ENCODE peak calls at places on chromosomes 16 and 17, in nine cellular contexts. F, R, Z, A, D, W, S, P and C are unnamed samples.

GRCh38 chr16:72198021-72198420 is 26.1 kb upstream of the PMFBP1 start:
- DNase-seq in R (peak; percentile 85), A (no peak), Z (peak; percentile 80), P (no peak), D (no peak), S (no peak), F (no peak), W (no peak), C (no peak)

GRCh38 chr17:61312406-61313295 is 87.0 kb upstream of the TBX2 start:
- DNase-seq in F (no peak), D (no peak), W (no peak), S (no peak), P (no peak), Z (no peak), A (no peak), R (no peak), C (peak; percentile 42)

GRCh38 chr16:1909661-1910231 is 8.5 kb downstream of the HS3ST6 start:
- DNase-seq in Z (no peak), S (no peak), W (no peak), R (no peak), A (no peak), D (no peak), P (no peak), F (no peak), C (no peak)

GRCh38 chr17:45135978-45136791 is 698 bp downstream of the ACBD4 start:
- DNase-seq in A (peak; percentile 66), W (peak; percentile 22), F (no peak), D (no peak), P (no peak), R (no peak), S (no peak), Z (no peak), C (no peak)

GRCh38 chr17:16989230-16989952 is 17.5 kb upstream of the TNFRSF13B start:
- DNase-seq in A (no peak), P (no peak), S (no peak), Z (no peak), W (no peak), D (no peak), F (no peak), R (no peak), C (no peak)

GRCh38 chr16:81567987-81568748 is 123.6 kb downstream of the CMIP start:
- DNase-seq in W (no peak), R (no peak), D (peak; percentile 60), Z (peak; percentile 47), S (peak; percentile 47), F (peak; percentile 58), A (no peak), P (peak; percentile 75), C (no peak)

GRCh38 chr17:8611135-8611534 is 19.4 kb downstream of the MYH10 start:
- DNase-seq in A (no peak), R (no peak), F (no peak), S (peak; percentile 16), D (no peak), P (no peak), Z (peak; percentile 36), W (no peak), C (no peak)

GRCh38 chr16:8986818-8987191 is 23.1 kb upstream of the USP7 start:
- DNase-seq in F (no peak), S (no peak), D (no peak), P (no peak), R (no peak), W (no peak), Z (no peak), A (no peak), C (no peak)

GRCh38 chr17:32912218-32912897 is 15.6 kb upstream of the TMEM98 start:
- DNase-seq in Z (peak; percentile 91), R (peak; percentile 91), F (peak; percentile 84), S (peak; percentile 91), W (peak; percentile 37), D (peak; percentile 76), A (peak; percentile 83), P (peak; percentile 71), C (peak; percentile 49)

GRCh38 chr16:86508947-86509758 is 1.2 kb upstream of the FOXF1 start:
- DNase-seq in A (peak; percentile 80), F (no peak), P (no peak), D (peak; percentile 41), Z (peak; percentile 94), W (peak; percentile 53), S (no peak), R (peak; percentile 70), C (peak; percentile 53)

GRCh38 chr17:74773871-74774286 is 2.3 kb downstream of the NAT9 start:
- DNase-seq in D (no peak), W (no peak), S (no peak), P (no peak), A (no peak), F (no peak), R (no peak), Z (peak; percentile 68), C (no peak)

GRCh38 chr17:18235743-18236256 is 10.4 kb downstream of the LLGL1 start:
- DNase-seq in S (no peak), W (no peak), P (no peak), R (no peak), F (no peak), Z (peak; percentile 45), D (no peak), A (no peak), C (peak; percentile 57)

GRCh38 chr17:4498461-4499397 is at the start of gene SPNS2:
- DNase-seq in R (peak; percentile 87), S (peak; percentile 50), F (peak; percentile 83), P (no peak), Z (peak; percentile 41), W (peak; percentile 75), A (peak; percentile 86), D (peak; percentile 55), C (peak; percentile 84)

GRCh38 chr17:7262192-7263070 is at the start of gene CLDN7:
- DNase-seq in D (no peak), S (peak; percentile 71), P (peak; percentile 95), F (peak; percentile 52), Z (no peak), R (peak; percentile 95), A (peak; percentile 95), W (no peak), C (no peak)

GRCh38 chr16:52471650-52472370 is 75.1 kb downstream of the TOX3 start:
- DNase-seq in F (no peak), P (no peak), Z (no peak), W (no peak), R (peak; percentile 16), A (no peak), S (no peak), D (peak; percentile 56), C (no peak)

GRCh38 chr16:28136751-28137434 is 73.4 kb upstream of the GSG1L start:
- DNase-seq in S (no peak), P (no peak), D (no peak), W (no peak), R (no peak), Z (no peak), F (no peak), A (no peak), C (peak; percentile 21)

GRCh38 chr17:57143919-57144318 is 58.9 kb downstream of the AKAP1 start:
- DNase-seq in Z (no peak), W (no peak), R (no peak), F (no peak), D (no peak), P (no peak), S (no peak), A (no peak), C (no peak)

GRCh38 chr17:49434821-49435581 is 20.3 kb upstream of the PHB1 start:
- DNase-seq in A (no peak), S (peak; percentile 42), Z (peak; percentile 66), F (peak; percentile 49), R (peak; percentile 56), D (peak; percentile 73), P (peak; percentile 51), W (no peak), C (peak; percentile 63)

GRCh38 chr17:4465786-4466185 is 32.0 kb downstream of the SPNS3 start:
- DNase-seq in R (no peak), W (no peak), D (no peak), P (no peak), S (no peak), F (no peak), A (no peak), Z (no peak), C (no peak)

GRCh38 chr17:78179372-78179771 is 7.5 kb downstream of the TK1 start:
- DNase-seq in S (no peak), F (peak; percentile 68), P (no peak), R (no peak), D (no peak), Z (peak; percentile 86), W (no peak), A (peak; percentile 83), C (peak; percentile 67)

DNA sequence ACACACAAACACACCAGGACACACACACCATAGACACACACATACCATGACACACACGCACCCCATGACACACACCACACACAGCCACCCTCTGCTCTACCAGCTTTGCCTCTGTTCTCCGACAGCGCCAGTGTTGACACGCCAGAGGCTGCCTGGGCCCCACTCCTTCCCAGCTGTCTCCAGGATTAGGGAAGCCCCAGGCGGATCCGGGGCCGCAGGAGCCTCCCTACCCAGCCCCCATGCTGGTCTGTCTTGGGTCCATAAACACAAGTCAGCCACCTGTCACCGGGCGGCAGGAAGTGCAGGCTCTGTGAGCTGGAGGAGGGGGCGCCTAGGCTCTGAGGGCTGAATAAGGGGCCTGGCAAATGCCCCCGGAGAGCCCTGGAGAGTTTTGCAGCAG is 10.5 kb downstream of the TBC1D16 start:
- DNase-seq in P (peak; percentile 84), D (no peak), R (peak; percentile 50), W (no peak), F (no peak), Z (peak; percentile 34), A (no peak), S (peak; percentile 62), C (peak; percentile 23)
- H3K27ac ChIP-seq in P (peak overlapping the region; percentile 64), D (no peak overlapping the region), R (peak overlapping the region; percentile 6), W (no peak overlapping the region), F (no peak overlapping the region), Z (no peak overlapping the region), A (no peak overlapping the region), S (peak overlapping the region; percentile 60), C (no peak overlapping the region)

DNA sequence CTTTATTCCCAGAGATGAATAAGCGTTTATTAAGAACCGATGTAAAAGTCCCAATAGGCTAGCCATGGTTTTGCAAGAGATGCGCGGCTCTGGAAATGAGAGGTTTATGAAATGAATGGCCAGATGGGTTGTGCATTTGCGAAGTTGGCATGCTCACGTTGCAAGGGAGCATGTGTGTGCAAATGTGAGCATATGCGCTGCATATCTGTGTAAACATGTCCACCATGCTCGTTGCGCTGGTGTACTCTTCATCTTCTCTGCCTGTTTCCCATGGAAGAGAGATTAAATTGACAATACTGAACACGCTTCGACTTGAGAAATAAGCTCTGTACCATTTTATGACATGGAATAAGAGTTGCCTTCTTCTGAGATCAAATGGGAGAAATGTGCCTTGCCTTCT is 848.5 kb upstream of the RBFOX1 start:
- DNase-seq in A (no peak), R (no peak), F (no peak), W (no peak), P (no peak), S (no peak), D (no peak), Z (no peak), C (no peak)
- H3K4me1 ChIP-seq in A (no peaks in the 10 kb centered on the region), R (no peaks in the 10 kb centered on the region), F (no peaks in the 10 kb centered on the region), W (no peaks in the 10 kb centered on the region), P (no peaks in the 10 kb centered on the region), S (no peaks in the 10 kb centered on the region), D (no peaks in the 10 kb centered on the region), Z (no peaks in the 10 kb centered on the region), C (no peaks in the 10 kb centered on the region)

GRCh38 chr17:82120148-82120547 is 22.1 kb upstream of the FASN start:
- DNase-seq in W (no peak), D (no peak), S (no peak), R (peak; percentile 8), Z (peak; percentile 59), F (no peak), P (no peak), A (no peak), C (no peak)
- H3K27ac ChIP-seq in W (no peak overlapping the region), D (no peak overlapping the region), S (no peak overlapping the region), R (no peak overlapping the region), Z (no peak overlapping the region), F (no peak overlapping the region), P (no peak overlapping the region), A (no peak overlapping the region), C (peak overlapping the region; percentile 90)

GRCh38 chr16:68475071-68475470 is 26.8 kb upstream of the SMPD3 start:
- DNase-seq in R (no peak), D (peak; percentile 11), A (no peak), S (no peak), Z (no peak), W (no peak), F (no peak), P (no peak), C (no peak)
- H3K4me1 ChIP-seq in R (no peaks in the 10 kb centered on the region), D (no peaks in the 10 kb centered on the region), A (peaks cover 38% of the 10 kb centered on the region), S (no peaks in the 10 kb centered on the region), Z (no peaks in the 10 kb centered on the region), W (peaks cover 30% of the 10 kb centered on the region), F (peaks cover 24% of the 10 kb centered on the region), P (peaks cover 3% of the 10 kb centered on the region), C (no peaks in the 10 kb centered on the region)